ENCODE peak calls at places on chromosome 5, in six cellular contexts. One of them, this sample, is unnamed.

GRCh38 chr5:27652505-27652904 is 614.1 kb upstream of the CDH9 start:
- DNase-seq in NCI-H748 treated with DMSO at 0.1 percent for 48 hours: no peak
- DNase-seq in NCI-H2171: no peak
- DNase-seq in effector CD8-positive, alpha-beta T cell: no peak
- DNase-seq in foreskin fibroblast: no peak
- DNase-seq in GM12891: no peak
- DNase-seq in this sample: no peak

GRCh38 chr5:157324237-157324636 is 58.3 kb downstream of the CYFIP2 start:
- DNase-seq in NCI-H2171: no peak
- DNase-seq in foreskin fibroblast: no peak
- DNase-seq in NCI-H748 treated with DMSO at 0.1 percent for 48 hours: no peak
- DNase-seq in effector CD8-positive, alpha-beta T cell: no peak
- DNase-seq in GM12891: no peak
- DNase-seq in this sample: no peak

GRCh38 chr5:120817044-120817985 is 353.2 kb downstream of the PRR16 start:
- DNase-seq in foreskin fibroblast: peak; percentile 22
- DNase-seq in effector CD8-positive, alpha-beta T cell: no peak
- DNase-seq in NCI-H748 treated with DMSO at 0.1 percent for 48 hours: no peak
- DNase-seq in NCI-H2171: no peak
- DNase-seq in GM12891: no peak
- DNase-seq in this sample: peak; percentile 7

GRCh38 chr5:6447384-6448140 is 1.1 kb upstream of the UBE2QL1 start:
- DNase-seq in GM12891: no peak
- DNase-seq in NCI-H748 treated with DMSO at 0.1 percent for 48 hours: no peak
- DNase-seq in effector CD8-positive, alpha-beta T cell: no peak
- DNase-seq in NCI-H2171: no peak
- DNase-seq in foreskin fibroblast: no peak
- DNase-seq in this sample: no peak

GRCh38 chr5:90136952-90137528 is 272.5 kb downstream of the CETN3 start:
- DNase-seq in GM12891: no peak
- DNase-seq in NCI-H2171: no peak
- DNase-seq in NCI-H748 treated with DMSO at 0.1 percent for 48 hours: no peak
- DNase-seq in foreskin fibroblast: no peak
- DNase-seq in effector CD8-positive, alpha-beta T cell: no peak
- DNase-seq in this sample: no peak

GRCh38 chr5:68460147-68460760 is 244.7 kb downstream of the PIK3R1 start:
- DNase-seq in effector CD8-positive, alpha-beta T cell: no peak
- DNase-seq in foreskin fibroblast: peak; percentile 46
- DNase-seq in GM12891: peak; percentile 12
- DNase-seq in NCI-H748 treated with DMSO at 0.1 percent for 48 hours: no peak
- DNase-seq in NCI-H2171: no peak
- DNase-seq in this sample: peak; percentile 7

GRCh38 chr5:68795190-68795589 is 298.6 kb upstream of the SLC30A5 start:
- DNase-seq in NCI-H748 treated with DMSO at 0.1 percent for 48 hours: no peak
- DNase-seq in NCI-H2171: no peak
- DNase-seq in GM12891: no peak
- DNase-seq in effector CD8-positive, alpha-beta T cell: no peak
- DNase-seq in foreskin fibroblast: no peak
- DNase-seq in this sample: no peak

GRCh38 chr5:168865973-168866372 is 286.8 kb upstream of the PANK3 start:
- DNase-seq in foreskin fibroblast: no peak
- DNase-seq in NCI-H2171: peak; percentile 46
- DNase-seq in effector CD8-positive, alpha-beta T cell: no peak
- DNase-seq in GM12891: no peak
- DNase-seq in NCI-H748 treated with DMSO at 0.1 percent for 48 hours: no peak
- DNase-seq in this sample: no peak

GRCh38 chr5:20223451-20223850 is 235.5 kb upstream of the CDH18 start:
- DNase-seq in NCI-H2171: no peak
- DNase-seq in NCI-H748 treated with DMSO at 0.1 percent for 48 hours: no peak
- DNase-seq in effector CD8-positive, alpha-beta T cell: no peak
- DNase-seq in GM12891: no peak
- DNase-seq in foreskin fibroblast: no peak
- DNase-seq in this sample: no peak

GRCh38 chr5:88889165-88890069 is 6.4 kb upstream of the MEF2C start:
- DNase-seq in GM12891: no peak
- DNase-seq in NCI-H748 treated with DMSO at 0.1 percent for 48 hours: peak; percentile 58
- DNase-seq in NCI-H2171: no peak
- DNase-seq in foreskin fibroblast: no peak
- DNase-seq in effector CD8-positive, alpha-beta T cell: no peak
- DNase-seq in this sample: no peak

GRCh38 chr5:139061856-139062255 is 136.3 kb downstream of the SIL1 start:
- DNase-seq in effector CD8-positive, alpha-beta T cell: no peak
- DNase-seq in NCI-H748 treated with DMSO at 0.1 percent for 48 hours: peak; percentile 66
- DNase-seq in GM12891: no peak
- DNase-seq in NCI-H2171: no peak
- DNase-seq in foreskin fibroblast: no peak
- DNase-seq in this sample: peak; percentile 21

This sample was measured in NCI-H510A treated with DMSO at 0.1 percent for 48 hours.